ENCODE peak calls at places on chromosomes 6 and 20, in six cellular contexts. One of them, this sample, is unnamed.

GRCh38 chr6:118554698-118555097 is 6.6 kb downstream of the PLN start:
- ATAC-seq in K562: no peak
- ATAC-seq in HepG2: no peak
- ATAC-seq in A549: no peak
- ATAC-seq in upper lobe of left lung: no peak
- ATAC-seq in GM12878: no peak
- ATAC-seq in this sample: no peak

GRCh38 chr20:42530855-42531674 is 658.6 kb downstream of the PTPRT start:
- ATAC-seq in K562: peak
- ATAC-seq in upper lobe of left lung: no peak
- ATAC-seq in GM12878: peak
- ATAC-seq in A549: no peak
- ATAC-seq in HepG2: peak
- ATAC-seq in this sample: no peak

GRCh38 chr6:37399131-37399530 is 33.9 kb upstream of the CMTR1 start:
- ATAC-seq in GM12878: no peak
- ATAC-seq in upper lobe of left lung: no peak
- ATAC-seq in K562: no peak
- ATAC-seq in A549: no peak
- ATAC-seq in HepG2: no peak
- ATAC-seq in this sample: no peak

GRCh38 chr6:3884007-3884745 is 35.0 kb downstream of the FAM50B start:
- ATAC-seq in A549: peak
- ATAC-seq in GM12878: no peak
- ATAC-seq in HepG2: peak
- ATAC-seq in upper lobe of left lung: no peak
- ATAC-seq in K562: no peak
- ATAC-seq in this sample: no peak

GRCh38 chr6:144561455-144562043 is 276.4 kb downstream of the UTRN start:
- ATAC-seq in A549: no peak
- ATAC-seq in GM12878: no peak
- ATAC-seq in K562: peak
- ATAC-seq in HepG2: no peak
- ATAC-seq in upper lobe of left lung: no peak
- ATAC-seq in this sample: no peak

GRCh38 chr6:12529364-12530019 is 187.1 kb upstream of the PHACTR1 start:
- ATAC-seq in A549: no peak
- ATAC-seq in HepG2: no peak
- ATAC-seq in GM12878: no peak
- ATAC-seq in upper lobe of left lung: no peak
- ATAC-seq in K562: no peak
- ATAC-seq in this sample: no peak

GRCh38 chr6:146351018-146351417 is 192.6 kb upstream of the RAB32 start:
- ATAC-seq in upper lobe of left lung: no peak
- ATAC-seq in GM12878: no peak
- ATAC-seq in A549: no peak
- ATAC-seq in HepG2: no peak
- ATAC-seq in K562: no peak
- ATAC-seq in this sample: no peak

GRCh38 chr20:45320948-45321595 is 13.0 kb upstream of the MATN4 start:
- ATAC-seq in HepG2: no peak
- ATAC-seq in A549: no peak
- ATAC-seq in K562: no peak
- ATAC-seq in upper lobe of left lung: no peak
- ATAC-seq in GM12878: peak
- ATAC-seq in this sample: no peak

GRCh38 chr6:134826889-134827737 is 122.8 kb downstream of the ALDH8A1 start:
- ATAC-seq in upper lobe of left lung: peak
- ATAC-seq in K562: no peak
- ATAC-seq in GM12878: no peak
- ATAC-seq in HepG2: no peak
- ATAC-seq in A549: no peak
- ATAC-seq in this sample: peak

GRCh38 chr6:73004817-73005216 is 220.5 kb downstream of the KHDC1L start:
- ATAC-seq in HepG2: no peak
- ATAC-seq in A549: no peak
- ATAC-seq in upper lobe of left lung: no peak
- ATAC-seq in GM12878: no peak
- ATAC-seq in K562: no peak
- ATAC-seq in this sample: no peak

GRCh38 chr6:81487489-81487888 is 265.0 kb downstream of the TENT5A start:
- ATAC-seq in upper lobe of left lung: no peak
- ATAC-seq in GM12878: no peak
- ATAC-seq in A549: no peak
- ATAC-seq in K562: no peak
- ATAC-seq in HepG2: no peak
- ATAC-seq in this sample: no peak

DNA sequence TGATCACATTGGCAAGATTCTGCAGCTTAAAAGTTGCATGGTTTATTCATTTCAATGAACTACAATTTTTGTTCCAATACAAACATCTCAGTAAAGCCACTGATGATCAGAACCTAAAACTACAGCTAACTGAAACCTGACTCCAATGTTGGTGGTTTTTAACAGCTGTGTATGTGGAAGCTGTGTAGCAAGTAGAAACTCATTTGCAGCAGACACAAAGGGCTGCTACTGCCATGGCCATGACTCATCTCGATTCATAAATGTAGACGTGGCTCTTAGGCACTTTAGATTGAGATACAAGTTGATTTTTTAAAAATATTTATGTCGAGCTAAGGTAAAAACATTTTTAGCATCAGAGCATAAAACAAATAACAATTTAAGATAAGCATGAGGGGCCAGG is 19.5 kb upstream of the MAP3K4 start:
- ATAC-seq in GM12878: no peak
- ATAC-seq in K562: no peak
- ATAC-seq in HepG2: no peak
- ATAC-seq in A549: no peak
- ATAC-seq in upper lobe of left lung: no peak
- ATAC-seq in this sample: no peak
- TF ChIP-seq EP300 in GM12878: no peak
- TF ChIP-seq EP300 in K562: no peak
- TF ChIP-seq EP300 in HepG2: no peak
- TF ChIP-seq EP300 in A549: no peak
- TF ChIP-seq EP300 in upper lobe of left lung: no peak
- TF ChIP-seq EP300 in this sample: no peak

GRCh38 chr6:137802408-137803182 is 64.5 kb upstream of the TNFAIP3 start:
- ATAC-seq in K562: no peak
- ATAC-seq in A549: no peak
- ATAC-seq in upper lobe of left lung: no peak
- ATAC-seq in HepG2: peak
- ATAC-seq in GM12878: no peak
- ATAC-seq in this sample: no peak

GRCh38 chr6:137804647-137805046 is 62.4 kb upstream of the TNFAIP3 start:
- ATAC-seq in upper lobe of left lung: no peak
- ATAC-seq in A549: no peak
- ATAC-seq in HepG2: no peak
- ATAC-seq in K562: no peak
- ATAC-seq in GM12878: no peak
- ATAC-seq in this sample: peak

GRCh38 chr6:137806914-137807682 is 60.0 kb upstream of the TNFAIP3 start:
- ATAC-seq in HepG2: no peak
- ATAC-seq in GM12878: no peak
- ATAC-seq in K562: no peak
- ATAC-seq in A549: no peak
- ATAC-seq in upper lobe of left lung: no peak
- ATAC-seq in this sample: no peak

GRCh38 chr6:137808191-137808590 is 58.9 kb upstream of the TNFAIP3 start:
- ATAC-seq in HepG2: no peak
- ATAC-seq in GM12878: no peak
- ATAC-seq in upper lobe of left lung: no peak
- ATAC-seq in K562: no peak
- ATAC-seq in A549: no peak
- ATAC-seq in this sample: no peak

DNA sequence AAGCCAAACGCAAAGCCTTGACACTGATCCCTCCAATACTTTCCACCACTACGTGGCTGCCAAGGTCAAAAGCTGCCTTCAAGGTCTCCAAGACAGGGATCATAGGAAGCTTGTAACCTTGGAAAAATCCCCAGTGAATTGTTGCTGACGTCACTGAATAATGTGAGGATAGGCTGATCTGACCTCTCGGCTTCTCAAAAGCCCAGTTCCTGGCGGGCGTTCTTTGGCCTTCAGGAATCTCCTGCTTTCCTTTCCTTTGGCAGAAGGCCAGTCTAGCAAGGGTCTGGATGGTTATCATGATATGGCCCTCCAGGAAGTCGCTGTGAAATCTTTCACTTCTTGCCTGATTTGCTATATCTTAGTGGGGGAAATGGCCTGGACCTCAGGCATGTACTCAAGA is 61.4 kb upstream of the TNFAIP3 start:
- ATAC-seq in upper lobe of left lung: no peak
- ATAC-seq in A549: no peak
- ATAC-seq in HepG2: no peak
- ATAC-seq in K562: no peak
- ATAC-seq in GM12878: no peak
- ATAC-seq in this sample: no peak
- TF ChIP-seq EP300 in upper lobe of left lung: no peak
- TF ChIP-seq EP300 in A549: no peak
- TF ChIP-seq EP300 in HepG2: no peak
- TF ChIP-seq EP300 in K562: no peak
- TF ChIP-seq EP300 in GM12878: no peak
- TF ChIP-seq EP300 in this sample: no peak

DNA sequence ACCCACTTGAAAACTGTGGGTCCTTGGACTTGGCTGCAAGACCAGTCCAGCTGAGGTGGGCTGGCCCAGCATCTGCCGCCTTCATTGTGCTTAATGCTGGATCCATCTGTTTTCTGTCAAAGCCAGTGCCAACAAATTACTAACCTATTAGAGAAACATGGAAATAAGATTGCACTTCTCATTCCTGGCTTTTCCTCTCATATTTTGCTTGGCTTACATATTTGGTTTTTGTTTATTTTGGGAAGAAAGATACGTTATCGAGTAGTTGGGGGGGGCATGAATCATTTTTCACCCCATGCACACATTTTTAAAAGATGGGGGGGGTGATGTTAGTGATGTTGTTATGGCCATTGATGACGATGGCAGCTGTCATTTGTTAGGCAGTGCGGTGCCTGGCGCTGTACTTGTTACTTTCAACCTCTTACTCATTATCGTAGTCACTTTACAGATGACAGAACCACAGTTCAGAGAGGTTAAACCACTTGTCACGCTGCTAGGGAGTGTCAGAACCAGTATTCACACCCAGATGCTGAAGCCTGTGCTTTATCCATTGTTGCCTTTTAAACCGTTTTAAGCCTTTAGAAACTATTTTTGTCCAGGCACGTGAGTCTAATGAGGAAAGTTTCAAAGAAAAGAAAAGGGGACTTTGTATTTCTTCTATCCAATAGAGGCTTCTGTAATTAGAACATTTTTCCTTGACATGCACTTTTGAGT is 180.0 kb downstream of the TMEM242 start:
- ATAC-seq in upper lobe of left lung: no peak
- ATAC-seq in HepG2: no peak
- ATAC-seq in K562: no peak
- ATAC-seq in A549: no peak
- ATAC-seq in GM12878: no peak
- ATAC-seq in this sample: peak
- TF ChIP-seq EP300 in upper lobe of left lung: no peak
- TF ChIP-seq EP300 in HepG2: no peak
- TF ChIP-seq EP300 in K562: no peak
- TF ChIP-seq EP300 in A549: no peak
- TF ChIP-seq EP300 in GM12878: no peak
- TF ChIP-seq EP300 in this sample: no peak

DNA sequence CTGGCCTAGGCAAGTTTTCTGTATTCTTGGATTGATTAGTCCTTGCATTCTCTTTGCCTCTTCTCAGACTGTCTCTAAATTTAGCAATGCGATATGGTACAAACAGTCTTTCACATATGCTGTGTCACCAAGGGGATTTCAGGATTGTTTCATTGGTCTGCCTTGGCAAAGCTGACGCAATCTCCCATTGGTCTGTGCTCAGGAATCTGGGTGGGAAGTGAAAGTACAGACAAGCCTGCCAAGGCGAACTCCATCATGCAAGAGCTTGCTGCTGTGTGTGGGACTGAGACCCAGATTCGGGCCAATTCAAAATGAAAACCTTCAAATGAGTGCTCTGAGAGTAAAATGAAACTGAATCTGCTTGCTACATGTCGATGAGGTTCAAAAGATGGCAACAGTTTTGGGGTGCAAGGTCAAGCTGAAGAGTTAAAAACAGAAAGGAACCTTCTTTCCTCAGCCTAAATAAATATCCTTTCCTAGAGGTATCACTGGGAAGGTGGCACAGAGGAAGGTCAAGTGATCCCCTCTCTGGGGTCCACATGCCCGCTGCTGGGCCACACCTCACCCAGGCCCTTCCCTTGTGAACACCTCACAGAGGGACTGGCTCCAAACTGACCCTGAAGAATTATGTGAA is 198.8 kb upstream of the PREP start:
- ATAC-seq in HepG2: peak
- ATAC-seq in upper lobe of left lung: peak
- ATAC-seq in A549: peak
- ATAC-seq in GM12878: peak
- ATAC-seq in K562: peak
- ATAC-seq in this sample: peak
- TF ChIP-seq EP300 in HepG2: no peak
- TF ChIP-seq EP300 in upper lobe of left lung: peak
- TF ChIP-seq EP300 in A549: peak
- TF ChIP-seq EP300 in GM12878: peak
- TF ChIP-seq EP300 in K562: no peak
- TF ChIP-seq EP300 in this sample: no peak

DNA sequence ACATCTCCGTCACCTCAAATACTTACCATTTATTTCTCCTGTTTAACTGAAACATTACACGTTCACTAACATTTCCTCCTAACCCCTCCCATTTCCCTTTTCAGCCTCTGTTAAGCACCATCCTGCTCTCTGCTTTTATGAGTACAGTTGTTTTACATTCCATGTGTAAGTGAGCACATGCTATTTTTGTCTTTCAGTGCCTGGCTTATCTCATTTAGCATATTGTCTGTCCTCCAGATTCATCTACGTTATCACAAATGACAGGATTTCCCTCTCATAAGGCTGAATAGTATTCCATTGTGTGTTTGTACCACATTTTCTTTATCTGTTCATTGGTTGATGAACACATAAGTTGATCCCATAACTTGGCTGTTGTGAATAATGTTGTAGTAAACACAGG is 22.7 kb downstream of the TAF11 start:
- ATAC-seq in GM12878: no peak
- ATAC-seq in A549: no peak
- ATAC-seq in K562: peak
- ATAC-seq in upper lobe of left lung: no peak
- ATAC-seq in HepG2: no peak
- ATAC-seq in this sample: peak
- TF ChIP-seq EP300 in GM12878: no peak
- TF ChIP-seq EP300 in A549: no peak
- TF ChIP-seq EP300 in K562: peak
- TF ChIP-seq EP300 in upper lobe of left lung: peak
- TF ChIP-seq EP300 in HepG2: no peak
- TF ChIP-seq EP300 in this sample: no peak

This sample was measured in gastroesophageal sphincter.